ENCODE peak calls at places on chromosome 14, in five cellular contexts. V is glomerular endothelial cell, G is renal cortical epithelial cell, X is posterior cingulate gyrus, F is left cardiac atrium. I is an unnamed sample.

GRCh38 chr14:100030441-100031153 is 34.6 kb upstream of the EVL start:
- DNase-seq in G (peak), X (no peak), V (no peak), F (no peak), I (no peak)

GRCh38 chr14:52907949-52908348 is 42.9 kb downstream of the FERMT2 start:
- DNase-seq in G (no peak), X (no peak), F (no peak), V (no peak), I (no peak)

GRCh38 chr14:96824283-96824682 is 27.1 kb downstream of the VRK1 start:
- DNase-seq in X (no peak), G (peak), F (no peak), V (no peak), I (no peak)

GRCh38 chr14:39431416-39432178 is 636 bp downstream of the FBXO33 start:
- DNase-seq in V (no peak), F (peak), G (peak), X (peak), I (peak)

GRCh38 chr14:100558226-100558625 is 29.0 kb downstream of the BEGAIN start:
- DNase-seq in G (no peak), F (no peak), X (no peak), V (no peak), I (no peak)

GRCh38 chr14:55964081-55964480 is 154.1 kb upstream of the PELI2 start:
- DNase-seq in V (no peak), X (no peak), F (no peak), G (no peak), I (no peak)

GRCh38 chr14:68464716-68465115 is 328.2 kb downstream of the ZFP36L1 start:
- DNase-seq in G (peak), F (no peak), V (no peak), X (no peak), I (no peak)

GRCh38 chr14:97166497-97166896 is 369.3 kb downstream of the VRK1 start:
- DNase-seq in V (no peak), F (no peak), G (no peak), X (no peak), I (no peak)

GRCh38 chr14:74649673-74650072 is 37.6 kb upstream of the LTBP2 start:
- DNase-seq in F (no peak), V (peak), X (no peak), G (peak), I (no peak)

GRCh38 chr14:24235804-24236688 is 3.3 kb downstream of the GMPR2 start:
- DNase-seq in X (no peak), G (no peak), V (no peak), F (no peak), I (no peak)

I was measured in prostate gland.